ENCODE peak calls at places on chromosome 16, in six cellular contexts. Y is A549, F is left ventricle myocardium inferior, H is fibroblast of the aortic adventitia, S is cardiac muscle cell, O is lower lobe of right lung. X is an unnamed sample.

GRCh38 chr16:15435216-15435864 is 952 bp downstream of the BMERB1 start:
- DNase-seq in H (no peak), F (no peak), O (no peak), Y (no peak), S (no peak), X (no peak)

GRCh38 chr16:51181495-51181795 is 30.4 kb upstream of the SALL1 start:
- DNase-seq in Y (no peak), F (no peak), O (no peak), S (no peak), H (no peak), X (no peak)

GRCh38 chr16:81172769-81173658 is 65.5 kb upstream of the BCO1 start:
- DNase-seq in Y (no peak), F (no peak), O (no peak), H (no peak), S (no peak), X (no peak)

GRCh38 chr16:660459-661183 is 7.3 kb upstream of the RHOT2 start:
- DNase-seq in H (peak), Y (peak), O (peak), F (peak), S (peak), X (peak)

GRCh38 chr16:83742076-83742475 is 65.7 kb upstream of the HSBP1 start:
- DNase-seq in H (no peak), Y (no peak), F (no peak), O (no peak), S (no peak), X (no peak)

GRCh38 chr16:50251375-50252081 is 14.8 kb upstream of the ADCY7 start:
- DNase-seq in F (no peak), Y (no peak), O (no peak), S (peak), H (peak), X (peak)

GRCh38 chr16:82741073-82741615 is 114.4 kb downstream of the CDH13 start:
- DNase-seq in F (no peak), S (no peak), O (no peak), Y (no peak), H (no peak), X (no peak)

GRCh38 chr16:48087639-48088038 is 68.2 kb downstream of the ABCC12 start:
- DNase-seq in S (no peak), F (peak), Y (no peak), H (no peak), O (no peak), X (no peak)

GRCh38 chr16:84153660-84154214 is 8.6 kb downstream of the DNAAF1 start:
- DNase-seq in F (no peak), Y (no peak), S (no peak), H (no peak), O (no peak), X (no peak)

GRCh38 chr16:10078541-10078949 is 103.7 kb downstream of the GRIN2A start:
- DNase-seq in H (no peak), Y (no peak), S (no peak), O (no peak), F (no peak), X (no peak)

GRCh38 chr16:52578007-52578828 is 31.3 kb upstream of the TOX3 start:
- DNase-seq in Y (no peak), O (no peak), H (no peak), S (no peak), F (no peak), X (no peak)

GRCh38 chr16:35559911-35560636 is 2100.7 kb downstream of the TP53TG3F start:
- DNase-seq in Y (no peak), H (no peak), O (no peak), S (no peak), F (no peak), X (no peak)

GRCh38 chr16:11058820-11059219 is 114.5 kb downstream of the CLEC16A start:
- DNase-seq in F (no peak), O (no peak), H (no peak), Y (no peak), S (no peak), X (no peak)

GRCh38 chr16:88065747-88066142 is 114.5 kb downstream of the BANP start:
- DNase-seq in F (peak), Y (no peak), S (no peak), O (no peak), H (no peak), X (no peak)

GRCh38 chr16:82070656-82071369 is 35.8 kb downstream of the HSD17B2 start:
- DNase-seq in H (peak), F (no peak), S (no peak), Y (no peak), O (no peak), X (peak)

GRCh38 chr16:83705856-83706255 is 101.9 kb upstream of the HSBP1 start:
- DNase-seq in H (no peak), F (no peak), Y (no peak), S (no peak), O (no peak), X (peak)

GRCh38 chr16:78002915-78003538 is 19.3 kb upstream of the CLEC3A start:
- DNase-seq in Y (peak), O (peak), H (peak), S (peak), F (peak), X (peak)

GRCh38 chr16:75250809-75251279 is 580 bp downstream of the BCAR1 start:
- DNase-seq in F (peak), S (no peak), H (no peak), O (no peak), Y (peak), X (no peak)

GRCh38 chr16:89320717-89321501 is 103.4 kb downstream of the ZNF778 start:
- DNase-seq in Y (no peak), F (peak), H (peak), S (peak), O (peak), X (no peak)

GRCh38 chr16:35391328-35391727 is 1931.9 kb downstream of the TP53TG3F start:
- DNase-seq in O (no peak), Y (no peak), S (no peak), H (peak), F (peak), X (peak)

GRCh38 chr16:85573696-85574641 is 39.2 kb upstream of the GSE1 start:
- DNase-seq in S (peak), Y (no peak), F (peak), H (peak), O (no peak), X (peak)

GRCh38 chr16:82655315-82655714 is 28.5 kb downstream of the CDH13 start:
- DNase-seq in H (peak), S (peak), F (no peak), Y (no peak), O (no peak), X (peak)

GRCh38 chr16:69451166-69451565 is 26.7 kb downstream of the CYB5B start:
- DNase-seq in S (no peak), H (no peak), F (no peak), O (no peak), Y (no peak), X (no peak)

GRCh38 chr16:64615647-64616280 is 506.1 kb downstream of the CDH11 start:
- DNase-seq in Y (no peak), H (no peak), O (no peak), F (peak), S (peak), X (peak)

GRCh38 chr16:50473375-50473945 is 74.7 kb upstream of the NKD1 start:
- DNase-seq in H (no peak), F (no peak), O (no peak), Y (no peak), S (peak), X (no peak)

GRCh38 chr16:58137581-58137980 is 8.4 kb upstream of the CFAP20 start:
- DNase-seq in O (no peak), Y (no peak), H (no peak), F (no peak), S (no peak), X (no peak)

GRCh38 chr16:90032664-90033346 is 13.5 kb upstream of the DBNDD1 start:
- DNase-seq in S (peak), H (peak), O (no peak), F (no peak), Y (no peak), X (peak)

GRCh38 chr16:57185446-57185944 is 344 bp downstream of the PSME3IP1 start:
- DNase-seq in Y (peak), F (peak), O (peak), H (peak), S (peak), X (peak)

GRCh38 chr16:1932050-1933028 is 10.7 kb downstream of the MSRB1 start:
- DNase-seq in S (no peak), H (no peak), F (no peak), O (no peak), Y (peak), X (no peak)
- TF ChIP-seq CTCF in S (peak), H (no peak), F (peak), O (no peak), Y (peak), X (no peak)

DNA sequence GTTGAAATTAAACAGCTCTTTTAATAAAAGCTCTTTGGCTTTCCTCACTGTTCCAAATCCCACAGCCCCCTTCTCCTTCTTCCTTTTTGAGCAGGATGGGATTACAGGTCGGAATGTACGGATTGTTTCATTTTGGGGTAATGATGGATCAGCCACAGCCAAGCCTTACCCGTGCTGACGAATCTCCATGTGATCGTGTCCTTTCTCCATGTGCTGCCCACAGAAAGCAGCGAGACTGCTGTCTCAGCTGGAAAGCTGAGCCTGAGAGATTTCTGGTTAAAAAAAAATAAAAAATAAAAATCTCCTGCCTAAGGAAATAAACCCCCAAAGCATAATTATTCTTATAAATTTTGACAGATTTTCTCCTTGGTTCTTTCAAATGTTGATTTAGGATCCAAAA is 276.6 kb downstream of the CPPED1 start:
- DNase-seq in S (no peak), F (no peak), O (no peak), Y (no peak), H (no peak), X (no peak)
- H3K4me3 ChIP-seq in S (no peak), F (no peak), O (no peak), Y (no peak), H (no peak), X (no peak)

DNA sequence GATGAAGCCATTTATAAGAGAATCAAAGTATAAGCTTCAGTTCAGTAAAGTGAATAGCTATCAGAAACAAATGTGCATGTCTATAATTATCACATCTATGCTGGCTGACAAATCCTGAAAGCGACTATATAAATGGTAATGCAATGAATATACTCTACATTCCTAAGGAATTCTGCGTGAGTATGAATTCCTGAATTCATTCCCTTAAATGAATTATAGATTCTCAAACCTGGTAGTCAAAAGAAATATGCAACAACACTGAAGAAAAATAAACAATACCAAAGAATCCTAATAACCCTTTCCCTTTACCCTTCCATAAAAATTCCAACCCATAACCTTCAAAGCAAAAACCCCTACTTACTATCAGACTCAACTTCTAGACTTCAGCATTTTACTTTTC is 416.6 kb upstream of the PMFBP1 start:
- DNase-seq in S (no peak), F (no peak), H (no peak), O (no peak), Y (no peak), X (no peak)
- TF ChIP-seq CTCF in S (no peak), F (no peak), H (no peak), O (no peak), Y (no peak), X (no peak)

GRCh38 chr16:29745853-29746345 is at the start of gene C16orf54:
- DNase-seq in H (no peak), F (peak), Y (no peak), O (peak), S (no peak), X (no peak)
- H3K4me3 ChIP-seq in H (no peak), F (peak), Y (no peak), O (peak), S (no peak), X (no peak)

GRCh38 chr16:53967172-53967571 is 263.2 kb downstream of the FTO start:
- DNase-seq in F (no peak), H (no peak), O (no peak), Y (no peak), S (no peak), X (no peak)
- TF ChIP-seq CTCF in F (no peak), H (no peak), O (no peak), Y (no peak), S (no peak), X (no peak)

GRCh38 chr16:54176376-54176901 is 110.1 kb downstream of the IRX3 start:
- DNase-seq in O (no peak), Y (no peak), F (no peak), S (peak), H (no peak), X (peak)

GRCh38 chr16:54175169-54175551 is 111.4 kb downstream of the IRX3 start:
- DNase-seq in F (no peak), Y (no peak), S (no peak), H (no peak), O (no peak), X (no peak)

GRCh38 chr16:54174750-54175149 is 111.8 kb downstream of the IRX3 start:
- DNase-seq in Y (no peak), H (no peak), F (no peak), O (no peak), S (no peak), X (no peak)

GRCh38 chr16:54177052-54177856 is 109.3 kb downstream of the IRX3 start:
- DNase-seq in O (no peak), H (no peak), F (no peak), S (no peak), Y (no peak), X (no peak)

DNA sequence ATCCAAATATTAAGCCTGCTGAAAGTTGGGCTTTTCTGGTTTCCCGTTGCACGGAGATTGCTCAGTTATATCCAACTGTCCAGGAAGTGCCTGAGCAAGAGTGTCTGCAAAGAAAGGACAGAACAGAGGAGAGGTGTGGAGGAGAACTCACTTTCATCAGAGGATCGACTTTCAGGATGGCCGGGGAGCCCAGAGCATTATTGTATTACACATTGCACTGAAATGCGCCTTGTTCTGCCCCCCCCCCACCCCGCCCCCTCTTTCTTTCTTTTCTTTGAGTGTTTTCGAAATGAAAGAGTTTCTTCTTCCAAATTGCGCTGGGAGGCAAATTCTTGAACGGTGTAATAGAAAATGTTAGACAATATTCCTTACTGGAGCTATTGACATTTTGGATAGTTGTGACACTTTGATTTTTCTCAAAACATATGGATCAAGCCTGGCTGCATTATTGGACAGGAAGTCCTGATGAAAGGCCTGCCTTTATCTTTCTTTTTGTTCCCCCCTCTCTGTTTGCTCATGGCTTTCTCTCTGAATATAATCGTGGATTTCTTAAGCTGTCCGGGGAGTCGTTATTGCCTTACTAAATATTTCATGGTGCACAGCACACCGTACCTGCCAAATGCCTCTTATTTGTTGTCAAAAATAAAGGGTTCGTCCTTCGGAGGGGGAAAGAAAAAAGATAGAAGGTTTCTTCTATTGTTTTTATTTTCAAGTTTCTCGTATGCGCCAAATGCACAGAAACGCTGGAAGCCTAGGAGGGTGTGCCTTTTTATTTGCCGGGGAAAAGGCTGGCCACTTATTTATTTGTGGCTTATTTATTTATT is 110.8 kb downstream of the IRX3 start:
- DNase-seq in H (no peak), O (no peak), S (peak), Y (no peak), F (no peak), X (peak)
- H3K4me3 ChIP-seq in H (no peak), O (no peak), S (no peak), Y (no peak), F (peak), X (peak)